ENCODE peak calls at places on chromosomes 1 and 21, in five cellular contexts. R is SK-N-SH, Y is K562, H is HepG2, T is GM12878. O is an unnamed sample.

GRCh38 chr1:1778827-1779675 is 781 bp upstream of the NADK start:
- DNase-seq in Y (peak), R (no peak), T (peak), H (peak), O (peak)

GRCh38 chr1:233518344-233518743 is 95.6 kb upstream of the KCNK1 start:
- DNase-seq in T (no peak), R (peak), Y (peak), H (no peak), O (peak)

GRCh38 chr1:3625151-3625907 is 514 bp downstream of the TPRG1L start:
- DNase-seq in R (peak), H (peak), Y (peak), T (no peak), O (no peak)

GRCh38 chr21:26715878-26716506 is 129.2 kb downstream of the ADAMTS1 start:
- DNase-seq in T (no peak), R (peak), Y (peak), H (peak), O (no peak)

GRCh38 chr1:206633708-206634121 is 1.6 kb upstream of the DYRK3 start:
- DNase-seq in Y (no peak), H (no peak), R (no peak), T (no peak), O (no peak)

GRCh38 chr1:20771780-20772179 is 15.3 kb downstream of the HP1BP3 start:
- DNase-seq in R (no peak), T (no peak), H (no peak), Y (no peak), O (no peak)

GRCh38 chr21:42844411-42845113 is 34.8 kb downstream of the WDR4 start:
- DNase-seq in Y (no peak), T (no peak), R (peak), H (no peak), O (no peak)

GRCh38 chr1:103284270-103284669 is 175.9 kb upstream of the COL11A1 start:
- DNase-seq in H (no peak), R (peak), Y (no peak), T (no peak), O (no peak)

GRCh38 chr1:15765495-15766194 is 7.0 kb downstream of the FBLIM1 start:
- DNase-seq in Y (peak), H (no peak), R (no peak), T (no peak), O (no peak)

GRCh38 chr1:6779089-6779805 is 6.0 kb upstream of the CAMTA1 start:
- DNase-seq in Y (no peak), R (no peak), H (no peak), T (no peak), O (no peak)

GRCh38 chr1:164739189-164739588 is 180.2 kb downstream of the PBX1 start:
- DNase-seq in T (no peak), R (no peak), H (no peak), Y (no peak), O (no peak)

GRCh38 chr1:157235307-157235706 is 97.1 kb upstream of the ETV3 start:
- DNase-seq in R (no peak), H (no peak), T (no peak), Y (no peak), O (no peak)

GRCh38 chr1:39896909-39897685 is 4.6 kb downstream of the MYCL start:
- DNase-seq in Y (no peak), T (no peak), R (no peak), H (no peak), O (no peak)

GRCh38 chr1:214438059-214438458 is 113.3 kb downstream of the PTPN14 start:
- DNase-seq in T (no peak), H (no peak), R (no peak), Y (peak), O (no peak)

GRCh38 chr1:76267631-76268030 is 193.1 kb downstream of the ST6GALNAC3 start:
- DNase-seq in T (no peak), H (no peak), Y (no peak), R (no peak), O (no peak)

GRCh38 chr1:23423415-23424170 is 955 bp downstream of the TCEA3 start:
- DNase-seq in R (peak), Y (no peak), T (no peak), H (peak), O (no peak)

GRCh38 chr21:16079830-16080229 is 350.0 kb downstream of the USP25 start:
- DNase-seq in R (no peak), Y (no peak), H (peak), T (no peak), O (no peak)
- TF ChIP-seq ZBTB33 in R (no peak), Y (no peak), H (no peak), T (no peak), O (no peak)

DNA sequence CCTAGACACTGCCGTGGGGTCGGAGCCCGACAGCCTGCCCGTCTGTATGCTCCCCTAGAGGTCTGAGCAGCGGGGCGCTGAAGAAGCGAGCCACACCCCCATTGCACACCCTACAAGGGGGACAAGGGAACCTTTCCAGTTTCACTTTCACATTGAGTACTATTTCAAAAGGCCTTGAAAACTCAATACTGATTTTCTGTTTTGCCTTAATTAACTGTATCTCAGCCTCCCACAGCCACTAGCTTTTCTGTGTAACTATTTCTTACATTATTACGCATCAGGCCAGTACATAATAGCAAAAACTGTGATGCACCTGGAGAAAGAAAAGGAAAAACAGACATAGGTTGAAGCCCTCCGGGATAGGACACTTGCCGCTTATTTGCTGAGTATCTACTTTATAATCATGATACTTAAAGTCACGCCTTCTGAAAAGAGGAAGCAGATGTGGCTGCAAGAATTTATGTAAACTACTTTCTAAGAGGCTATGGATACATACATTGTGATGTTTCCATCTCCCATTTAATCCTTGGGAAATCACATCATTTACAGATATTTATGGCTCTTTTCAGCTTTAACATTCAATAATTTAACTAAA is 1719.5 kb downstream of the MRPL39 start:
- DNase-seq in R (no peak), Y (no peak), T (no peak), H (no peak), O (no peak)
- TF ChIP-seq ZBTB33 in R (no peak), Y (no peak), T (no peak), H (no peak), O (no peak)

DNA sequence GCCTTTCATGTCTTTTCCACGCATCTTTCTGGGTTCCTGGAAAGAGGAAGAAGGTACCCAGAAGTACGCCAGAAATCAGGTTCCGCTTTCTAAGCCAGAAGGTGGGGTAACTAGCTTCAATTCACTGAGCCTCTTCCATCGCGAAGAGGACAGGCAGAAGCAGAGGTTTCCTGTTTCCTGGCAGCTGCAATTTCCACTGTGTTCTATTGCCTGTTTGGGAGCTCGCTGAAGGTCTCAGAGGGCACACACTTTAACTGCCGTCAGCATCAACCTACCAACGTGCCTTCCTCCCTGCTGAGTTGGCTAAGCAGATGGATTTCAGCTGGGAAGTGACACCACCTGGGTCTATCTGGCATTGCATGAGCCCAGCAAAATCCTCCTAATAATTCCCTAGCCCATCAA is 10.0 kb downstream of the NCF2 start:
- DNase-seq in H (no peak), Y (peak), T (no peak), R (no peak), O (peak)
- TF ChIP-seq ZBTB33 in H (no peak), Y (no peak), T (no peak), R (no peak), O (no peak)

GRCh38 chr1:115753830-115754229 is 14.7 kb downstream of the CASQ2 start:
- DNase-seq in R (no peak), H (no peak), T (no peak), Y (no peak), O (no peak)
- TF ChIP-seq ZBTB33 in R (no peak), H (no peak), T (no peak), Y (no peak), O (no peak)